ENCODE peak calls at places on chromosomes 11 and 22, in four cellular contexts. Y is transverse colon, M is body of pancreas, Q is vagina. S is an unnamed sample.

GRCh38 chr11:93591247-93591898 is 48.2 kb upstream of the SMCO4 start:
- DNase-seq in Q (no peak), M (no peak), Y (no peak), S (no peak)

GRCh38 chr11:132024587-132025295 is 654.3 kb downstream of the NTM start:
- DNase-seq in Q (no peak), M (no peak), Y (no peak), S (no peak)

GRCh38 chr22:23722724-23723123 is 28.2 kb downstream of the ZNF70 start:
- DNase-seq in Y (no peak), Q (no peak), M (no peak), S (no peak)

GRCh38 chr11:69496202-69496557 is 14.7 kb downstream of the LINC01488 start:
- DNase-seq in Y (no peak), Q (no peak), M (no peak), S (no peak)

GRCh38 chr11:36196476-36197099 is 92.6 kb downstream of the COMMD9 start:
- DNase-seq in M (no peak), Q (peak; percentile 78), Y (no peak), S (no peak)

GRCh38 chr11:81989093-81989492 is 744.6 kb downstream of the FAM181B start:
- DNase-seq in Q (no peak), M (no peak), Y (no peak), S (no peak)

GRCh38 chr22:42080287-42080686 is 787 bp downstream of the SMDT1 start:
- DNase-seq in Q (peak; percentile 86), M (peak; percentile 47), Y (peak; percentile 53), S (peak; percentile 57)

GRCh38 chr11:23727821-23728220 is 769.0 kb upstream of the LUZP2 start:
- DNase-seq in M (no peak), Y (no peak), Q (no peak), S (no peak)

GRCh38 chr11:70495351-70496310 is 97.3 kb downstream of the CTTN start:
- DNase-seq in Q (no peak), Y (no peak), M (no peak), S (no peak)

GRCh38 chr22:26885441-26886261 is 228.3 kb downstream of the MIAT start:
- DNase-seq in M (no peak), Y (no peak), Q (no peak), S (no peak)

GRCh38 chr22:30426395-30427353 is 1.1 kb downstream of the MTFP1 start:
- DNase-seq in Q (no peak), Y (peak; percentile 94), M (peak; percentile 90), S (peak; percentile 83)

GRCh38 chr22:30425327-30425615 is 297 bp upstream of the MTFP1 start:
- DNase-seq in Y (no peak), M (no peak), Q (no peak), S (no peak)

GRCh38 chr22:30424471-30425326 is 869 bp upstream of the MTFP1 start:
- DNase-seq in M (peak; percentile 23), Q (no peak), Y (peak; percentile 23), S (no peak)

GRCh38 chr22:30423959-30424380 is 1.6 kb upstream of the MTFP1 start:
- DNase-seq in Q (peak; percentile 100), M (peak; percentile 98), Y (peak; percentile 99), S (peak; percentile 98)

DNA sequence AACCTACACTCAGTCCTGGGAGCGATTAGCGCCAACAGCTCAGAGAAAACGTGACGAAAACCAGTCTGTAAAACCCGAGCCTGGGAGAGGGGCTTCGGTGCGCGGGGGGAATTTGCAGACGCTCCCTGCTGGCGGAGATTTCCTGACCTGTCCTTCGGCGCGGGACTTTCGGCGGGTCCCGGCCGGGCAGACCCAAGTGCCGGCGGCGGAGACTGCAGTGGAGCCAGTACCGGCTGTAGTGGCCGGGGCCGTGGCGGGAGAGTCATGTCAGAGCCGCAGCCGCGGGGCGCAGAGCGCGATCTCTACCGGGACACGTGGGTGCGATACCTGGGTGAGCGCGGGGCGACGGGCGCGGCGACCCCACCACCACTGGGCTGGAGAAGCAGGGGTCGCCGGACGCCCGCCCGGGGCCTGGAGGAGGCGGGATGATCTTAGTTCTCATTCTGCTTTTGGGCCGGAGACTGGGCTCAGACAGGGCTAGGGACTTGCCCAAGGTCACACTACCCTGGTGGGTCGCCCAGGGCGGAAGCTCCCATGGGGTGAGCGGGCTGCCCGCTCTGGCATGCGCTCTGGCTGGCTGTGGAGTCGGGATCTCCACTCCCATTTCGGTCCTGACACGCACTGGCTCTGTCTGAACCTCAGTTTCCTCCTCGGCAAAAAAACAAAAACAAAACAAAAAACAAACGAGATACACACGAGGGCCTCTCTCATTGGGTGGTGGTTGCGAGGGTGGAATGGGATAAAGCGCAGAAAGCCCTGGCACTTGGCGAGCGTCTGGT is at the start of gene MTFP1:
- DNase-seq in Y (peak; percentile 72), Q (no peak), M (peak; percentile 63), S (peak; percentile 75)
- H3K27ac ChIP-seq in Y (peak within 1 kb of the TSS; percentile 99), Q (peak within 1 kb of the TSS; percentile 94), M (peak within 1 kb of the TSS; percentile 72), S (peak within 1 kb of the TSS; percentile 93)

DNA sequence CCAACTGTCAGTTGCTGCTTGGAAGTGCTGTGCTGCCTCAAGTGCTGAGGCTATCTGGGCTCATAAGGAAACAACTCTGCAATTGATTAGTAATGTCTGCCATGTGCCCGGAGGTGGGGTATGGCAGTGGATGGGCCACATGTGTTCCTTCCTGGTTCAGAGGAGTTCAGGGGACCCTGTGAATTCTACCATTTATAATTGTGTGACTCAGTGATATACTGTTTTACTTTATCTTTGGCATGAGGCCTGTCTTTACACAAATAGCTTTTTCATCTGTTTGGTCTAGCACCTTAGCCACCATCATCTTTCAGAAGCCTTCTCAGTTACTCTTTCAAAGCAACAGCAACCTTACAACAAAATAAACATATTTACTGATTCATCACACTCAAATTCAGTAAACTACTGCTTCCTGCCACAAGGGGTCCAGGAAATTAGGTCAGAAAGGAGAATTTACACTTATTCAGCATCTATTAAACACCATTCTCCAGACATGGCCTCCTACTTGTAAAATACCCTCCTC is 20.9 kb downstream of the DKK3 start:
- DNase-seq in M (no peak), Y (no peak), Q (no peak), S (no peak)
- TF ChIP-seq POLR2A in M (no peak), Y (no peak), Q (no peak), S (no peak)

DNA sequence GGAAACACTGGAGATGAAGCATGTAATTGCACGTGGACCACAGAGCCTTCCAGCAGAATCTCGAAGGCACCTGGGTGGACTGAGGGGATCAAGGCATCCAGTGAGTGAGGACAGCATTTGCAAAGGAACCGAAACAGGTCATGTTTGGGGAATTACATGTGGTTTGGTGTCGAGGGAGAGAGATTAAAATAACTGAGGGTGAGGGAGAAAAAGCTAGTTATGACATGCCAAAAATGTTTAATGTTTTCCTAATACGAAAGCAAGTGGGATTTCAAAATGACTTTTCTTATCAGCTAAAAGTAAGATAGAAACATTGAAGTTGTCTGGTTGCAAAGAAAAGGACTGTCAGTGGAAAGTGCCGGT is 157.1 kb downstream of the BLID start:
- DNase-seq in Q (no peak), M (no peak), Y (no peak), S (no peak)
- H3K4me3 ChIP-seq in Q (no peak overlapping the region), M (no peak overlapping the region), Y (no peak overlapping the region), S (no peak overlapping the region)

GRCh38 chr11:76698321-76699043 is 27.9 kb upstream of the LRRC32 start:
- DNase-seq in Q (no peak), M (no peak), Y (no peak), S (no peak)

GRCh38 chr11:76699461-76700091 is 29.0 kb upstream of the LRRC32 start:
- DNase-seq in Y (no peak), M (no peak), Q (no peak), S (no peak)

GRCh38 chr11:76702378-76703128 is 32.0 kb upstream of the LRRC32 start:
- DNase-seq in Q (no peak), Y (no peak), M (no peak), S (no peak)

GRCh38 chr11:76701701-76702100 is 31.2 kb upstream of the LRRC32 start:
- DNase-seq in Y (no peak), M (no peak), Q (no peak), S (no peak)

GRCh38 chr11:76700177-76701100 is 29.9 kb upstream of the LRRC32 start:
- DNase-seq in Y (no peak), Q (no peak), M (no peak), S (no peak)
- H3K27ac ChIP-seq in Y (no peak overlapping the region), Q (peak overlapping the region; percentile 79), M (no peak overlapping the region), S (no peak overlapping the region)

GRCh38 chr11:11586465-11586864 is 35.3 kb downstream of the GALNT18 start:
- DNase-seq in Y (no peak), Q (no peak), M (no peak), S (no peak)

GRCh38 chr11:11582261-11582701 is 39.5 kb downstream of the GALNT18 start:
- DNase-seq in Q (peak; percentile 49), Y (no peak), M (no peak), S (no peak)

GRCh38 chr11:11583801-11584445 is 37.9 kb downstream of the GALNT18 start:
- DNase-seq in M (no peak), Y (no peak), Q (no peak), S (no peak)

GRCh38 chr11:11584937-11585336 is 36.9 kb downstream of the GALNT18 start:
- DNase-seq in Q (no peak), M (no peak), Y (no peak), S (no peak)

GRCh38 chr11:11584446-11584810 is 37.4 kb downstream of the GALNT18 start:
- DNase-seq in Q (no peak), Y (no peak), M (no peak), S (peak; percentile 82)
- TF ChIP-seq POLR2A in Q (no peak), Y (no peak), M (no peak), S (no peak)

DNA sequence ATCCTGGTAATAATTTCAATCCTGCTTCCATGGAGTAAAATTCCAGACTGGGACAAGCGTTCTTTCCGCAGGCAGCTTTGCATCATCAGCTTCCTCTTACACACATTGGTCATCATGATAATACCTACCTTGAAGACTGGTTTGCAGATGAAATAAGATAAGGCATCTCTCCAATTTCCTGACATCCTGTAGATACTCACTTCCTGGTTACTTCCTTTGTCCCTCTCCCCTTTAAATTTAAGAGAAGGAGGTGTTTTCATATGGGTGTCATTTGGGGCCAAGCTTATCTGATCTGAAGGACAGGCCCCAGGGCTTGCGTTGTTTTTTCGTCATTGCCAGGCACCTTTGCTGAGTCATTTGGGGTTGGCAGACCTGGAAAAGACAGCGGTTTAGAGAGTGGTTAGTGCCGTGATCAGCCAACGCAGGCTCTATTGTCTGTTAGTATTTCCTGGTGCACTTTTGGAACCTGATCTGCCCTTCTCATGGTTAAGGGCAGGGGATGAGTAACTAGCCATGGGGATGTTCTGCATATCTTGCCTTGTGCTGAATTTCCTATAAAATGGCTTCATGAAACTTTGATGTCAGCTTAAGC is 24.1 kb downstream of the GRAMD1B start:
- DNase-seq in M (no peak), Q (no peak), Y (peak; percentile 24), S (no peak)
- H3K4me3 ChIP-seq in M (no peak overlapping the region), Q (no peak overlapping the region), Y (no peak overlapping the region), S (no peak overlapping the region)